ENCODE peak calls at places on chromosomes 6 and 20, in ten cellular contexts. F, S, X, H, W, C, B, Y, K and R are unnamed samples. For H3K4me1 and H3K36me3, the result is how much of the 10 kb centered on the place peaks cover.

GRCh38 chr6:5315883-5316282 is 54.6 kb downstream of the FARS2 start:
- DNase-seq in K (no peak), B (peak), X (no peak), H (no peak), W (peak), C (peak), S (no peak), F (peak), Y (no peak), R (no peak)

GRCh38 chr20:35788796-35789195 is 17.0 kb downstream of the PHF20 start:
- DNase-seq in C (no peak), F (no peak), Y (no peak), S (no peak), X (no peak), B (no peak), H (no peak), W (no peak), K (no peak), R (peak)

GRCh38 chr6:133837801-133838349 is 51.0 kb upstream of the TCF21 start:
- DNase-seq in F (peak), X (peak), B (no peak), Y (peak), H (peak), W (peak), C (peak), K (peak), S (peak), R (peak)

GRCh38 chr6:2558861-2559811 is 191.6 kb downstream of the MYLK4 start:
- DNase-seq in H (no peak), B (no peak), S (no peak), W (no peak), Y (no peak), K (no peak), C (no peak), F (no peak), X (no peak), R (no peak)

GRCh38 chr20:19775353-19776201 is 17.5 kb downstream of the RIN2 start:
- DNase-seq in Y (no peak), X (peak), S (no peak), F (peak), B (no peak), H (no peak), K (no peak), W (peak), C (no peak), R (no peak)

GRCh38 chr6:158416841-158417759 is 104.8 kb downstream of the TULP4 start:
- DNase-seq in C (peak), Y (no peak), X (no peak), F (no peak), W (peak), K (no peak), B (peak), H (no peak), S (no peak), R (no peak)

GRCh38 chr20:50762435-50763201 is 31.2 kb downstream of the PARD6B start:
- DNase-seq in B (peak), H (no peak), X (peak), C (peak), S (no peak), W (peak), K (no peak), Y (no peak), F (peak), R (no peak)

GRCh38 chr6:113909224-113909856 is 52.2 kb downstream of the MARCKS start:
- DNase-seq in F (peak), H (peak), W (peak), Y (peak), B (peak), K (peak), C (peak), S (peak), X (peak), R (peak)

GRCh38 chr20:10521068-10521834 is 86.1 kb downstream of the SLX4IP start:
- DNase-seq in W (peak), B (peak), C (peak), K (peak), S (peak), H (no peak), Y (no peak), F (peak), X (peak), R (no peak)

GRCh38 chr20:846894-847278 is 13.4 kb downstream of the FAM110A start:
- DNase-seq in B (no peak), Y (no peak), H (no peak), W (no peak), C (no peak), X (no peak), S (no peak), K (no peak), F (no peak), R (no peak)

GRCh38 chr6:64012351-64013060 is 376.9 kb downstream of the PHF3 start:
- DNase-seq in X (peak), W (peak), Y (peak), H (no peak), F (peak), S (peak), K (peak), B (peak), C (peak), R (peak)

GRCh38 chr20:50281831-50282591 is 91.4 kb downstream of the CEBPB start:
- DNase-seq in S (peak), X (no peak), C (no peak), H (no peak), K (no peak), Y (peak), W (no peak), B (no peak), F (no peak), R (peak)

GRCh38 chr20:58994390-58995159 is 12.5 kb downstream of the CTSZ start:
- DNase-seq in H (no peak), W (no peak), B (no peak), Y (no peak), C (no peak), X (no peak), S (no peak), F (no peak), K (no peak), R (no peak)

GRCh38 chr6:10962673-10963072 is 75.8 kb downstream of the SYCP2L start:
- DNase-seq in S (no peak), W (peak), F (peak), Y (no peak), X (peak), H (no peak), C (peak), K (no peak), B (peak), R (peak)

GRCh38 chr20:5039255-5039657 is 37.9 kb upstream of the SLC23A2 start:
- DNase-seq in F (no peak), S (no peak), Y (no peak), C (no peak), B (no peak), W (no peak), X (no peak), K (no peak), H (no peak), R (no peak)

GRCh38 chr6:131288214-131288613 is 152.9 kb downstream of the AKAP7 start:
- DNase-seq in Y (no peak), K (no peak), C (no peak), W (no peak), S (no peak), B (no peak), X (no peak), F (no peak), H (no peak), R (no peak)

GRCh38 chr6:83168556-83168955 is 24.5 kb downstream of the PGM3 start:
- DNase-seq in K (no peak), W (no peak), H (no peak), B (no peak), X (peak), C (no peak), F (no peak), Y (no peak), S (no peak), R (no peak)

GRCh38 chr20:40869416-40870147 is 159.0 kb upstream of the TOP1 start:
- DNase-seq in C (no peak), S (no peak), H (no peak), B (no peak), Y (no peak), K (no peak), X (no peak), W (no peak), F (no peak), R (no peak)

GRCh38 chr20:50335105-50335504 is 144.5 kb downstream of the CEBPB start:
- DNase-seq in Y (peak), B (peak), X (peak), C (peak), W (peak), K (peak), F (peak), S (peak), H (peak), R (no peak)

GRCh38 chr6:38514399-38514798 is 125.3 kb downstream of the BTBD9 start:
- DNase-seq in S (no peak), C (no peak), K (no peak), X (no peak), W (no peak), F (no peak), B (no peak), Y (no peak), H (no peak), R (no peak)
- H3K4me2 ChIP-seq in S (no peak), C (no peak), K (no peak), X (no peak), W (no peak), F (no peak), B (no peak), Y (no peak), H (no peak), R (no peak)

GRCh38 chr6:53335224-53335994 is 13.3 kb downstream of the ELOVL5 start:
- DNase-seq in K (no peak), X (no peak), F (no peak), B (no peak), S (no peak), H (no peak), C (no peak), Y (peak), W (no peak), R (peak)
- H3K4me1 ChIP-seq in K (under half), X (under half), F (under half), B (under half), S (under half), H (under half), C (under half), Y (under half), W (under half), R (under half)

GRCh38 chr6:75128881-75129570 is 76.8 kb downstream of the COL12A1 start:
- DNase-seq in Y (no peak), C (peak), X (no peak), F (no peak), W (peak), S (no peak), K (no peak), B (no peak), H (no peak), R (no peak)

GRCh38 chr6:75124983-75125382 is 80.9 kb downstream of the COL12A1 start:
- DNase-seq in X (no peak), B (peak), K (no peak), F (no peak), H (no peak), S (no peak), C (no peak), Y (no peak), W (no peak), R (no peak)

GRCh38 chr6:75126518-75126917 is 79.3 kb downstream of the COL12A1 start:
- DNase-seq in K (no peak), Y (no peak), S (no peak), B (no peak), C (no peak), W (no peak), X (no peak), H (no peak), F (no peak), R (no peak)

GRCh38 chr6:75118925-75119515 is 86.8 kb downstream of the COL12A1 start:
- DNase-seq in F (no peak), B (no peak), C (no peak), Y (no peak), W (no peak), S (no peak), H (peak), K (no peak), X (no peak), R (no peak)

GRCh38 chr6:75124085-75124484 is 81.8 kb downstream of the COL12A1 start:
- DNase-seq in X (no peak), H (no peak), Y (peak), B (no peak), C (no peak), W (no peak), S (no peak), K (no peak), F (no peak), R (no peak)
- H3K36me3 ChIP-seq in X (under half), H (under half), Y (under half), B (half or more), C (under half), W (half or more), S (under half), K (under half), F (under half), R (under half)

GRCh38 chr6:77474286-77474956 is 11.1 kb upstream of the HTR1B start:
- DNase-seq in F (no peak), C (no peak), W (no peak), X (no peak), S (no peak), K (no peak), Y (no peak), B (no peak), H (no peak), R (peak)
- H3K4me2 ChIP-seq in F (no peak), C (no peak), W (no peak), X (no peak), S (no peak), K (no peak), Y (no peak), B (peak), H (no peak), R (peak)

GRCh38 chr20:8434326-8434876 is 302.3 kb downstream of the PLCB1 start:
- DNase-seq in F (no peak), B (no peak), H (no peak), X (no peak), Y (no peak), K (no peak), C (no peak), S (no peak), W (peak), R (no peak)
- H3K4me1 ChIP-seq in F (under half), B (under half), H (under half), X (under half), Y (under half), K (under half), C (under half), S (under half), W (under half), R (under half)

DNA sequence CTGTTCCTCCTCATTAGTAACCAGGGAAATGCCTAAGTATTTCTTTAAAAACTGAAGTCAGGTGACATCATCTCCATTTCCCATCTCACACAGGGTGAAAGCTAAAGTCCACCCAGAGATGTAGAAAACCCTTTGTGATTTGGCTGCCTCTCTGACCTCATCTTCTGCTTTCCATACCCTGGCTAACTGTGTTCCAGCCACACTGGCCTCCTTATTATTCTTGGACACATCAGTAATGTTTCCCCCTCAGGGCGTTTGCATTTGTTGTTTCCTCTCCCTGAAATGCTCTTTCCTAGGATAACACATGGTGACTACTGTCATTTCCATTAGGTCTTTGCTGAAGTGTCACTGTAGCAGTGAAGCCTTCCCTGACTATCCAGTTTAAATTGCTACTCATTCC is 40.3 kb downstream of the ESF1 start:
- DNase-seq in B (no peak), C (no peak), X (peak), H (no peak), F (no peak), W (no peak), K (no peak), Y (no peak), S (no peak), R (no peak)
- H3K36me3 ChIP-seq in B (under half), C (under half), X (under half), H (under half), F (under half), W (under half), K (under half), Y (under half), S (under half), R (under half)

GRCh38 chr6:139306582-139306981 is 14.8 kb upstream of the TXLNB start:
- DNase-seq in C (no peak), F (no peak), H (no peak), S (no peak), W (no peak), B (no peak), X (no peak), Y (no peak), K (no peak), R (no peak)

GRCh38 chr6:139308284-139308916 is 16.6 kb upstream of the TXLNB start:
- DNase-seq in X (peak), S (no peak), H (no peak), K (no peak), Y (no peak), W (peak), F (no peak), C (peak), B (peak), R (no peak)

GRCh38 chr6:139311826-139312225 is 20.0 kb upstream of the TXLNB start:
- DNase-seq in S (no peak), C (no peak), H (no peak), Y (no peak), F (no peak), B (peak), X (no peak), W (no peak), K (no peak), R (no peak)

GRCh38 chr6:139313229-139313628 is 21.4 kb upstream of the TXLNB start:
- DNase-seq in S (peak), K (peak), X (no peak), C (no peak), W (no peak), F (no peak), H (no peak), Y (peak), B (no peak), R (peak)

DNA sequence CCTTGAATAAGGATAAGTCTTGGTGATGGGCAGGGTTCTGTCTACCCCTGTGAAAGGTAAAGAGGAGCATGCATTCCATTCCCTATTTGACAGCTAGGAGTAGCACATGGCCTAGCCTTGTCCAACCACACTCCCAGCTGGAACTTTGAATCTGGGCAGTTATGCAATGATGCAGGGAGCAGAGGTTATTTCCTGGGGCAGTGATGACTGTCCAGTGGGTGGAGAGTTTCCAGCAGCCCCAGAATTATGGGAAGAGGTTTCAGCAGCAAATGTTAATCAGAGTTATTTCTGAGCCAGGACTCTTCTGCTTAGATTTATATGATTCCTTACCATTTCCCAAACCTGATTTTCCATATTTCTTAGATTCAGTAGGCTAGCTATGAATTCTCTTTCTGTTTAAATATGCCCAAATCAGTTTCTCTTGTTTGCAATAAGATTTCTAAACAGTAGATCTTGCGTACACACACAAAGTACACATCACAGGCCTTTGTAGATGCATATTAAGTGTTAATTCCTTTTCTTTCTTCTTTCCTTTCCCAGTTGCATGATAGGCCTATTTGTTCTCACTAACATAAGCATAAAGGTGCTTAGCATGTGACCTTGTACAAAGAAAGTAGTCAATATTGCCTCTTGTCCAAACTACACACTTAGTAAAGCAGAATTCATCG is 17.3 kb upstream of the TXLNB start:
- DNase-seq in X (peak), H (no peak), W (peak), B (peak), S (no peak), Y (no peak), K (no peak), F (peak), C (peak), R (no peak)
- H3K4me2 ChIP-seq in X (peak), H (no peak), W (no peak), B (no peak), S (no peak), Y (no peak), K (no peak), F (no peak), C (no peak), R (no peak)

GRCh38 chr6:27237089-27237723 is 10.3 kb upstream of the PRSS16 start:
- DNase-seq in Y (peak), C (peak), X (peak), B (peak), F (peak), H (peak), S (peak), W (peak), K (no peak), R (no peak)
- H3K4me1 ChIP-seq in Y (under half), C (under half), X (under half), B (under half), F (under half), H (under half), S (under half), W (under half), K (under half), R (under half)

DNA sequence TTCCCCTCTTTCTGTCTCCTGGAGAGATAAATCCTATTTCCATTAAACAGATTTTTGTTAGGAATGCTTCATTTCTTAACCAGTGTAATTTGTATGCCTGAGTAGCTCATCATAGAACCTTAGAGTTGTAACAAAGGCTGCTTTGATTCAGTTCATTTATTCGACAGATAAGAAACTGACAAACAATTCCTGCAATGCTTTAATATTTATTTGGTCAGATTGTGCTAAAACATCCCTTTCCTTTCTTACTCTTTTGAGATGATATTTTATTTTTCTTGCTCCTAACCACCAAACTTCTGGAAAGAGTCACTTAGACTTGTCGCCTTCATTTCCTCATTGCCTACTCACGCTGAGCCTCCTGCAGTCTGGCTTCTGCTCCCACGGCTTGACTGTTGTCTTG is 89.0 kb upstream of the SUPT3H start:
- DNase-seq in B (no peak), C (peak), W (no peak), F (no peak), K (no peak), X (no peak), Y (no peak), S (no peak), H (no peak), R (no peak)
- H3K36me3 ChIP-seq in B (under half), C (under half), W (under half), F (under half), K (under half), X (under half), Y (under half), S (under half), H (under half), R (under half)